ENCODE peak calls at places on chromosomes 12 and 14, in five cellular contexts. One of them, this sample, is unnamed.

GRCh38 chr14:104547310-104547997 is 32.1 kb upstream of the C14orf180 start:
- DNase-seq in smooth muscle cell of the brain vasculature: no peak
- DNase-seq in T-helper 1 cell: no peak
- DNase-seq in HCT116: no peak
- DNase-seq in AG20443: no peak
- DNase-seq in this sample: no peak

GRCh38 chr14:69350892-69351291 is 47.2 kb downstream of the ERH start:
- DNase-seq in smooth muscle cell of the brain vasculature: no peak
- DNase-seq in T-helper 1 cell: no peak
- DNase-seq in HCT116: no peak
- DNase-seq in AG20443: no peak
- DNase-seq in this sample: no peak

GRCh38 chr14:82251434-82251833 is 717.8 kb upstream of the SEL1L start:
- DNase-seq in T-helper 1 cell: no peak
- DNase-seq in smooth muscle cell of the brain vasculature: no peak
- DNase-seq in AG20443: no peak
- DNase-seq in HCT116: no peak
- DNase-seq in this sample: no peak

GRCh38 chr12:130463259-130463658 is 125.6 kb downstream of the PIWIL1 start:
- DNase-seq in HCT116: no peak
- DNase-seq in AG20443: no peak
- DNase-seq in T-helper 1 cell: no peak
- DNase-seq in smooth muscle cell of the brain vasculature: no peak
- DNase-seq in this sample: no peak

GRCh38 chr12:115752913-115753726 is 524.4 kb downstream of the MED13L start:
- DNase-seq in HCT116: peak
- DNase-seq in smooth muscle cell of the brain vasculature: peak
- DNase-seq in T-helper 1 cell: no peak
- DNase-seq in AG20443: peak
- DNase-seq in this sample: peak

GRCh38 chr14:98244966-98245569 is 1026.9 kb downstream of the BCL11B start:
- DNase-seq in AG20443: no peak
- DNase-seq in HCT116: no peak
- DNase-seq in T-helper 1 cell: no peak
- DNase-seq in smooth muscle cell of the brain vasculature: no peak
- DNase-seq in this sample: no peak

GRCh38 chr12:28539691-28540323 is 349.6 kb downstream of the CCDC91 start:
- DNase-seq in HCT116: no peak
- DNase-seq in T-helper 1 cell: no peak
- DNase-seq in AG20443: no peak
- DNase-seq in smooth muscle cell of the brain vasculature: no peak
- DNase-seq in this sample: no peak

GRCh38 chr14:78412475-78412874 is 242.3 kb downstream of the NRXN3 start:
- DNase-seq in T-helper 1 cell: no peak
- DNase-seq in AG20443: no peak
- DNase-seq in smooth muscle cell of the brain vasculature: no peak
- DNase-seq in HCT116: no peak
- DNase-seq in this sample: no peak

GRCh38 chr12:106145539-106146447 is 7.0 kb upstream of the NUAK1 start:
- DNase-seq in AG20443: no peak
- DNase-seq in T-helper 1 cell: no peak
- DNase-seq in HCT116: no peak
- DNase-seq in smooth muscle cell of the brain vasculature: no peak
- DNase-seq in this sample: no peak

GRCh38 chr12:33357181-33357580 is 82.4 kb downstream of the SYT10 start:
- DNase-seq in AG20443: no peak
- DNase-seq in T-helper 1 cell: no peak
- DNase-seq in HCT116: no peak
- DNase-seq in smooth muscle cell of the brain vasculature: no peak
- DNase-seq in this sample: no peak

GRCh38 chr14:99548285-99548684 is 55.7 kb downstream of the CCDC85C start:
- DNase-seq in AG20443: no peak
- DNase-seq in smooth muscle cell of the brain vasculature: no peak
- DNase-seq in HCT116: no peak
- DNase-seq in T-helper 1 cell: no peak
- DNase-seq in this sample: no peak

GRCh38 chr12:53191885-53192530 is 11.3 kb upstream of the CSAD start:
- DNase-seq in AG20443: no peak
- DNase-seq in smooth muscle cell of the brain vasculature: no peak
- DNase-seq in HCT116: no peak
- DNase-seq in T-helper 1 cell: no peak
- DNase-seq in this sample: no peak

GRCh38 chr14:64654931-64655330 is 49.3 kb upstream of the PLEKHG3 start:
- DNase-seq in AG20443: no peak
- DNase-seq in HCT116: no peak
- DNase-seq in smooth muscle cell of the brain vasculature: peak
- DNase-seq in T-helper 1 cell: no peak
- DNase-seq in this sample: no peak

GRCh38 chr12:57564178-57564740 is 14.4 kb downstream of the KIF5A start:
- DNase-seq in T-helper 1 cell: no peak
- DNase-seq in HCT116: no peak
- DNase-seq in smooth muscle cell of the brain vasculature: no peak
- DNase-seq in AG20443: no peak
- DNase-seq in this sample: no peak

GRCh38 chr14:94673781-94674231 is 61.6 kb downstream of the SERPINA3 start:
- DNase-seq in smooth muscle cell of the brain vasculature: no peak
- DNase-seq in T-helper 1 cell: no peak
- DNase-seq in HCT116: no peak
- DNase-seq in AG20443: no peak
- DNase-seq in this sample: no peak

GRCh38 chr12:7433276-7433822 is 10.6 kb downstream of the CD163L1 start:
- DNase-seq in T-helper 1 cell: no peak
- DNase-seq in smooth muscle cell of the brain vasculature: no peak
- DNase-seq in HCT116: peak
- DNase-seq in AG20443: peak
- DNase-seq in this sample: no peak

GRCh38 chr12:111444706-111445310 is 39.1 kb downstream of the SH2B3 start:
- DNase-seq in AG20443: no peak
- DNase-seq in HCT116: no peak
- DNase-seq in T-helper 1 cell: peak
- DNase-seq in smooth muscle cell of the brain vasculature: no peak
- DNase-seq in this sample: no peak

GRCh38 chr14:39109893-39110715 is 4.0 kb upstream of the GEMIN2 start:
- DNase-seq in AG20443: no peak
- DNase-seq in HCT116: no peak
- DNase-seq in smooth muscle cell of the brain vasculature: no peak
- DNase-seq in T-helper 1 cell: no peak
- DNase-seq in this sample: no peak

GRCh38 chr12:100185361-100185894 is 15.2 kb upstream of the ACTR6 start:
- DNase-seq in T-helper 1 cell: no peak
- DNase-seq in AG20443: peak
- DNase-seq in HCT116: no peak
- DNase-seq in smooth muscle cell of the brain vasculature: no peak
- DNase-seq in this sample: no peak

GRCh38 chr14:100289916-100290606 is 16.2 kb downstream of the SLC25A29 start:
- DNase-seq in HCT116: no peak
- DNase-seq in AG20443: no peak
- DNase-seq in smooth muscle cell of the brain vasculature: no peak
- DNase-seq in T-helper 1 cell: no peak
- DNase-seq in this sample: no peak

GRCh38 chr12:113207621-113208040 is 13.6 kb upstream of the TPCN1 start:
- DNase-seq in smooth muscle cell of the brain vasculature: no peak
- DNase-seq in T-helper 1 cell: no peak
- DNase-seq in AG20443: no peak
- DNase-seq in HCT116: no peak
- DNase-seq in this sample: no peak

GRCh38 chr12:76591461-76591860 is 31.9 kb upstream of the OSBPL8 start:
- DNase-seq in HCT116: no peak
- DNase-seq in T-helper 1 cell: no peak
- DNase-seq in AG20443: peak
- DNase-seq in smooth muscle cell of the brain vasculature: no peak
- DNase-seq in this sample: no peak

GRCh38 chr14:39246618-39247017 is 12.9 kb downstream of the MIA2 start:
- DNase-seq in AG20443: no peak
- DNase-seq in HCT116: no peak
- DNase-seq in T-helper 1 cell: no peak
- DNase-seq in smooth muscle cell of the brain vasculature: no peak
- DNase-seq in this sample: no peak

GRCh38 chr12:131896080-131896810 is 1.8 kb downstream of the ULK1 start:
- DNase-seq in smooth muscle cell of the brain vasculature: peak
- DNase-seq in T-helper 1 cell: peak
- DNase-seq in AG20443: peak
- DNase-seq in HCT116: peak
- DNase-seq in this sample: peak

GRCh38 chr12:57089259-57090245 is 638 bp downstream of the NAB2 start:
- DNase-seq in T-helper 1 cell: no peak
- DNase-seq in HCT116: no peak
- DNase-seq in smooth muscle cell of the brain vasculature: no peak
- DNase-seq in AG20443: peak
- DNase-seq in this sample: no peak

GRCh38 chr12:29103539-29103974 is 45.5 kb upstream of the FAR2 start:
- DNase-seq in T-helper 1 cell: no peak
- DNase-seq in smooth muscle cell of the brain vasculature: no peak
- DNase-seq in HCT116: no peak
- DNase-seq in AG20443: no peak
- DNase-seq in this sample: no peak

GRCh38 chr14:65226824-65227604 is 124.7 kb upstream of the MAX start:
- DNase-seq in HCT116: no peak
- DNase-seq in AG20443: peak
- DNase-seq in smooth muscle cell of the brain vasculature: no peak
- DNase-seq in T-helper 1 cell: no peak
- DNase-seq in this sample: no peak

GRCh38 chr12:68675098-68675842 is 11.5 kb upstream of the NUP107 start:
- DNase-seq in AG20443: no peak
- DNase-seq in HCT116: no peak
- DNase-seq in T-helper 1 cell: peak
- DNase-seq in smooth muscle cell of the brain vasculature: no peak
- DNase-seq in this sample: no peak

GRCh38 chr14:39320318-39320717 is 86.6 kb downstream of the MIA2 start:
- DNase-seq in smooth muscle cell of the brain vasculature: no peak
- DNase-seq in HCT116: no peak
- DNase-seq in AG20443: peak
- DNase-seq in T-helper 1 cell: no peak
- DNase-seq in this sample: peak

GRCh38 chr12:7859552-7859951 is 13.2 kb downstream of the SLC2A14 start:
- DNase-seq in HCT116: no peak
- DNase-seq in AG20443: peak
- DNase-seq in smooth muscle cell of the brain vasculature: no peak
- DNase-seq in T-helper 1 cell: no peak
- DNase-seq in this sample: no peak

GRCh38 chr14:49972199-49972671 is 79.4 kb downstream of the ARF6 start:
- DNase-seq in AG20443: peak
- DNase-seq in HCT116: no peak
- DNase-seq in smooth muscle cell of the brain vasculature: no peak
- DNase-seq in T-helper 1 cell: no peak
- DNase-seq in this sample: peak

GRCh38 chr12:131783915-131784541 is 44.2 kb upstream of the MMP17 start:
- DNase-seq in smooth muscle cell of the brain vasculature: peak
- DNase-seq in AG20443: peak
- DNase-seq in T-helper 1 cell: no peak
- DNase-seq in HCT116: peak
- DNase-seq in this sample: peak

GRCh38 chr14:93691042-93691780 is 97.1 kb downstream of the PRIMA1 start:
- DNase-seq in HCT116: no peak
- DNase-seq in smooth muscle cell of the brain vasculature: no peak
- DNase-seq in T-helper 1 cell: no peak
- DNase-seq in AG20443: no peak
- DNase-seq in this sample: no peak

GRCh38 chr12:75560167-75560566 is 48.8 kb upstream of the KRR1 start:
- DNase-seq in AG20443: peak
- DNase-seq in T-helper 1 cell: no peak
- DNase-seq in HCT116: no peak
- DNase-seq in smooth muscle cell of the brain vasculature: no peak
- DNase-seq in this sample: peak

GRCh38 chr14:61643546-61643945 is 51.8 kb upstream of the HIF1A start:
- DNase-seq in HCT116: no peak
- DNase-seq in T-helper 1 cell: no peak
- DNase-seq in AG20443: peak
- DNase-seq in smooth muscle cell of the brain vasculature: no peak
- DNase-seq in this sample: no peak

GRCh38 chr12:78060186-78060585 is 229.5 kb downstream of the NAV3 start:
- DNase-seq in HCT116: no peak
- DNase-seq in smooth muscle cell of the brain vasculature: peak
- DNase-seq in AG20443: peak
- DNase-seq in T-helper 1 cell: no peak
- DNase-seq in this sample: peak

GRCh38 chr12:54306925-54307731 is 6.3 kb upstream of the NFE2 start:
- DNase-seq in HCT116: peak
- DNase-seq in T-helper 1 cell: no peak
- DNase-seq in smooth muscle cell of the brain vasculature: no peak
- DNase-seq in AG20443: peak
- DNase-seq in this sample: peak

GRCh38 chr14:65103150-65103760 is 938 bp upstream of the MAX start:
- DNase-seq in T-helper 1 cell: no peak
- DNase-seq in smooth muscle cell of the brain vasculature: no peak
- DNase-seq in AG20443: no peak
- DNase-seq in HCT116: no peak
- DNase-seq in this sample: no peak

GRCh38 chr14:80055226-80055625 is 156.1 kb downstream of the DIO2 start:
- DNase-seq in HCT116: no peak
- DNase-seq in T-helper 1 cell: no peak
- DNase-seq in AG20443: peak
- DNase-seq in smooth muscle cell of the brain vasculature: no peak
- DNase-seq in this sample: no peak

This sample was measured in fibroblast of the conjunctiva.